ENCODE peak calls at places on chromosome 6, in four cellular contexts. G is K562, E is endothelial cell of umbilical vein, N is keratinocyte. X is an unnamed sample. For H3K9me1, the result is how much of the 10 kb centered on the place peaks cover.

GRCh38 chr6:2915150-2915549 is 12.0 kb upstream of the SERPINB9 start:
- DNase-seq in G (no peak), E (no peak), N (no peak), X (no peak)

GRCh38 chr6:85464260-85464644 is 14.4 kb downstream of the NT5E start:
- DNase-seq in G (no peak), E (peak), N (no peak), X (peak)

GRCh38 chr6:166678426-166678825 is 51.4 kb upstream of the RPS6KA2 start:
- DNase-seq in G (no peak), E (no peak), N (no peak), X (peak)

GRCh38 chr6:162014069-162014811 is 713.3 kb downstream of the PRKN start:
- DNase-seq in G (no peak), E (no peak), N (no peak), X (no peak)

GRCh38 chr6:35589904-35590303 is 77.2 kb upstream of the TULP1 start:
- DNase-seq in G (no peak), E (no peak), N (no peak), X (no peak)

GRCh38 chr6:130018830-130019795 is 732 bp downstream of the L3MBTL3 start:
- DNase-seq in G (peak), E (peak), N (no peak), X (peak)

GRCh38 chr6:30915591-30915946 is 1.5 kb downstream of the VARS2 start:
- DNase-seq in G (peak), E (peak), N (no peak), X (peak)

GRCh38 chr6:138278326-138278725 is 60.0 kb upstream of the PBOV1 start:
- DNase-seq in G (peak), E (no peak), N (peak), X (peak)

GRCh38 chr6:96015321-96015790 is 418 bp upstream of the FUT9 start:
- DNase-seq in G (no peak), E (no peak), N (no peak), X (no peak)

GRCh38 chr6:152094276-152094675 is 286.8 kb downstream of the ESR1 start:
- DNase-seq in G (no peak), E (no peak), N (no peak), X (no peak)

GRCh38 chr6:100731411-100731810 is 149.7 kb downstream of the ASCC3 start:
- DNase-seq in G (no peak), E (no peak), N (no peak), X (no peak)

GRCh38 chr6:156395276-156395675 is 381.9 kb upstream of the ARID1B start:
- DNase-seq in G (no peak), E (no peak), N (no peak), X (no peak)

GRCh38 chr6:117275205-117275604 is 9.8 kb downstream of the VGLL2 start:
- DNase-seq in G (no peak), E (no peak), N (no peak), X (no peak)

GRCh38 chr6:162119349-162119748 is 608.2 kb downstream of the PRKN start:
- DNase-seq in G (no peak), E (no peak), N (no peak), X (no peak)

GRCh38 chr6:26027491-26028211 is 59.6 kb upstream of the HFE start:
- DNase-seq in G (no peak), E (no peak), N (no peak), X (no peak)

GRCh38 chr6:149140137-149140909 is 177.2 kb upstream of the TAB2 start:
- DNase-seq in G (peak), E (peak), N (no peak), X (no peak)

GRCh38 chr6:45424628-45424955 is 46.9 kb upstream of the SUPT3H start:
- DNase-seq in G (no peak), E (no peak), N (no peak), X (no peak)

GRCh38 chr6:25944655-25945054 is 14.2 kb upstream of the SLC17A2 start:
- DNase-seq in G (no peak), E (no peak), N (no peak), X (no peak)

DNA sequence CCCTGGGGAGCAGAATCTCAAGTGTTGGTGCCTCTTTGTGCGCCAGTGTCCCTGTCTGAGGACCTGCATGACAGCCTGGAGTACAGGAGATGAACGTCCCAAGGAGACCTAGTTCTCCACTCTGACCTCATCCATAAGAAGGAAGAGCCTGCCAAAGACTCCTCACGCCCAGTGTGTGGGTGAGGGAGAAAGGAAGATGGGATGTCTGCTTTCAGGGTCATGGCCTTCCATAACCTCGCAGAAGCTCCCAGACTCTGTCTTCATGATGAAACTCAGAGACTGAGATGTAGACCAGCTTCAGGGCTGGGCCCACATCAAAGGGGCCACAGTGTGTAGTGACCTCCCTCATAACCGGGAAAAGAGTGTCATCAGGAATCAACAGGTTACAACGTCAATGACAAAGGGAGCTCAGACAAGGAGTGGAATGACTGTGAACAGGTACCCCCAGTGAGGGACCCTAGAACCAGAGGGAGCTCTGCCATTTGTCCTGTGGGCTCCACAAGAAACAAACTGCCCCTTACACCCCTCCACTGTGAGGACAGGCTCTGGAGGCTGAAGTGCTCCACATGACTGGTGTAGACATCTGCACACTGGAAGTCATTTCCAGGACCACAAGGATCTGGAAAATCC is 8.1 kb downstream of the HLA-DQB1 start:
- DNase-seq in G (no peak), E (no peak), N (no peak), X (no peak)
- H3K27ac ChIP-seq in G (no peak), E (no peak), N (no peak), X (no peak)

GRCh38 chr6:14398953-14399352 is 281.4 kb downstream of the CD83 start:
- DNase-seq in G (no peak), E (no peak), N (no peak), X (no peak)
- H3K9me1 ChIP-seq in G (under half), E (under half), N (under half), X (under half)

GRCh38 chr6:492816-493414 is 101.4 kb downstream of the IRF4 start:
- DNase-seq in G (no peak), E (no peak), N (no peak), X (no peak)

GRCh38 chr6:494394-494793 is 102.8 kb downstream of the IRF4 start:
- DNase-seq in G (no peak), E (no peak), N (no peak), X (no peak)

GRCh38 chr6:492178-492577 is 100.6 kb downstream of the IRF4 start:
- DNase-seq in G (no peak), E (no peak), N (no peak), X (no peak)

GRCh38 chr6:491233-491632 is 99.7 kb downstream of the IRF4 start:
- DNase-seq in G (no peak), E (no peak), N (no peak), X (no peak)

DNA sequence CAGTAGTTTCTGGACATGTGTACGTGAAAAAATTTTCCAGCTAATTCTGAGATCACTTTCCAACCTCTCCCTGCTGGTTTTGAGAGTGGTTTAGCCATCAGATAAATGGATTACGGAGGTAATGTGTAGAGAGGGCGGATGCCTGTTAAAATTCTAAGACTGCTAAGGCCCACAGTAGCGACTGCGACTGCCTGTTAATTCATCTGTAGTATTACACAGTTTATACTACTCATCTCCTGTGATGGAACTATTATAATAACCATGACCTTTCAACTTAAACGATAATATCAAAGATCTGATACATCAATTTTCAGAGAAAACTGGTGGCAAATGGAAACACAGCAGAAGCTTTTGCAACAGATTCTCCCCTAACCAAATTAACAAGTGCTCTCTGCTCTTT is 102.3 kb downstream of the IRF4 start:
- DNase-seq in G (no peak), E (no peak), N (no peak), X (no peak)
- H3K27ac ChIP-seq in G (no peak), E (no peak), N (no peak), X (no peak)

DNA sequence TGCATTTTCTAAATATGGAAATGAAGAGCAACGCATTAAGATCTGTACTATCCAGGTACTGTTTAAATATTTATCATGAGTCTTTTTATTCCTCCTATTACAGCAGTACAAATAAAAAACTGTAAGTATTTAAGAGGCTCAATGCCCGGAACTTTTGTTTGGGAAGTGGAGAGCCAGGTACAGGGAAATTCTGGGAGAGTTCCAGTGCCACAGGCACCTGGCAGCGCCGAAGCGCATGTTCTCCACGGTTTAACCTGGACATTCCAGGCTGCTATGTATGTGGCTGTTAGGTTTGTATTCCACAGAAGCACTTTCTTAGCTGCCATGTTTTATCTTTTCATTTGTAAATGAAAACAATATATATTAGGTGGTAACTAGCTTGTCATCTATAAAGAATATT is 81.7 kb downstream of the PREP start:
- DNase-seq in G (no peak), E (no peak), N (no peak), X (no peak)
- H3K9me1 ChIP-seq in G (under half), E (under half), N (under half), X (under half)

X was measured in IMR-90.